ENCODE peak calls at places on chromosomes 11 and 22, in six cellular contexts. One of them, this sample, is unnamed.

GRCh38 chr11:69939551-69940245 is 120.5 kb upstream of the FGF3 start:
- DNase-seq in aorta: peak; percentile 86
- DNase-seq in activated CD4-positive, CD25-positive, alpha-beta regulatory T cell: no peak
- DNase-seq in WERI-Rb-1: no peak
- DNase-seq in anterior cingulate cortex: no peak
- DNase-seq in AG09319: no peak
- DNase-seq in this sample: peak; percentile 8

GRCh38 chr22:27241430-27242110 is 560.0 kb downstream of the MN1 start:
- DNase-seq in aorta: peak; percentile 86
- DNase-seq in activated CD4-positive, CD25-positive, alpha-beta regulatory T cell: no peak
- DNase-seq in WERI-Rb-1: no peak
- DNase-seq in anterior cingulate cortex: peak; percentile 15
- DNase-seq in AG09319: no peak
- DNase-seq in this sample: peak; percentile 62

GRCh38 chr22:16989915-16990314 is 18.1 kb downstream of the GAB4 start:
- DNase-seq in aorta: no peak
- DNase-seq in activated CD4-positive, CD25-positive, alpha-beta regulatory T cell: no peak
- DNase-seq in WERI-Rb-1: no peak
- DNase-seq in anterior cingulate cortex: no peak
- DNase-seq in AG09319: no peak
- DNase-seq in this sample: no peak

GRCh38 chr11:128509990-128510389 is 77.4 kb downstream of the ETS1 start:
- DNase-seq in aorta: no peak
- DNase-seq in activated CD4-positive, CD25-positive, alpha-beta regulatory T cell: no peak
- DNase-seq in WERI-Rb-1: no peak
- DNase-seq in anterior cingulate cortex: no peak
- DNase-seq in AG09319: no peak
- DNase-seq in this sample: no peak

GRCh38 chr22:31857247-31857646 is 87.1 kb upstream of the YWHAH start:
- DNase-seq in aorta: no peak
- DNase-seq in activated CD4-positive, CD25-positive, alpha-beta regulatory T cell: no peak
- DNase-seq in WERI-Rb-1: peak; percentile 10
- DNase-seq in anterior cingulate cortex: no peak
- DNase-seq in AG09319: no peak
- DNase-seq in this sample: peak; percentile 55

GRCh38 chr11:108576523-108576922 is 17.0 kb downstream of the EXPH5 start:
- DNase-seq in aorta: no peak
- DNase-seq in activated CD4-positive, CD25-positive, alpha-beta regulatory T cell: no peak
- DNase-seq in WERI-Rb-1: no peak
- DNase-seq in anterior cingulate cortex: no peak
- DNase-seq in AG09319: no peak
- DNase-seq in this sample: no peak

GRCh38 chr11:118931576-118931975 is 5.8 kb upstream of the BCL9L start:
- DNase-seq in aorta: no peak
- DNase-seq in activated CD4-positive, CD25-positive, alpha-beta regulatory T cell: no peak
- DNase-seq in WERI-Rb-1: no peak
- DNase-seq in anterior cingulate cortex: no peak
- DNase-seq in AG09319: no peak
- DNase-seq in this sample: no peak

GRCh38 chr11:94732617-94733292 is 35.4 kb upstream of the AMOTL1 start:
- DNase-seq in aorta: no peak
- DNase-seq in activated CD4-positive, CD25-positive, alpha-beta regulatory T cell: no peak
- DNase-seq in WERI-Rb-1: no peak
- DNase-seq in anterior cingulate cortex: no peak
- DNase-seq in AG09319: peak; percentile 69
- DNase-seq in this sample: no peak

GRCh38 chr11:43366597-43367121 is 7.9 kb downstream of the TTC17 start:
- DNase-seq in aorta: no peak
- DNase-seq in activated CD4-positive, CD25-positive, alpha-beta regulatory T cell: no peak
- DNase-seq in WERI-Rb-1: no peak
- DNase-seq in anterior cingulate cortex: no peak
- DNase-seq in AG09319: no peak
- DNase-seq in this sample: no peak